ENCODE peak calls at places on chromosomes 11 and 22, in four cellular contexts. P is nephron progenitor cell, V is epithelial cell of esophagus, E is choroid plexus epithelial cell. B is an unnamed sample.

GRCh38 chr11:109796253-109796652 is 296.9 kb upstream of the ZC3H12C start:
- DNase-seq in P (no peak), V (no peak), E (no peak), B (no peak)

GRCh38 chr11:37512156-37512780 is 914.2 kb upstream of the RAG2 start:
- DNase-seq in P (no peak), V (peak; percentile 29), E (peak; percentile 43), B (no peak)

GRCh38 chr11:94597896-94598295 is 30.7 kb downstream of the PIWIL4 start:
- DNase-seq in P (no peak), V (no peak), E (peak; percentile 83), B (no peak)

GRCh38 chr11:8287297-8288070 is 23.8 kb upstream of the LMO1 start:
- DNase-seq in P (no peak), V (no peak), E (no peak), B (no peak)

GRCh38 chr11:2656859-2657258 is 42.9 kb downstream of the KCNQ1OT1 start:
- DNase-seq in P (no peak), V (no peak), E (no peak), B (no peak)

GRCh38 chr11:63769044-63769718 is 606 bp upstream of the ZFTA start:
- DNase-seq in P (peak; percentile 60), V (peak; percentile 51), E (peak; percentile 24), B (peak; percentile 77)

GRCh38 chr11:75345455-75346224 is 5.8 kb downstream of the ARRB1 start:
- DNase-seq in P (no peak), V (no peak), E (no peak), B (peak; percentile 62)

GRCh38 chr22:41517172-41518047 is 26.9 kb downstream of the POLR3H start:
- DNase-seq in P (peak; percentile 82), V (peak; percentile 84), E (peak; percentile 62), B (peak; percentile 68)

GRCh38 chr11:117910941-117911630 is 18.1 kb downstream of the TMPRSS13 start:
- DNase-seq in P (no peak), V (no peak), E (no peak), B (no peak)

GRCh38 chr11:98060759-98061158 is 960.0 kb upstream of the CNTN5 start:
- DNase-seq in P (no peak), V (no peak), E (no peak), B (no peak)

GRCh38 chr11:1765871-1766718 is 2.4 kb upstream of the CTSD start:
- DNase-seq in P (no peak), V (no peak), E (no peak), B (no peak)

GRCh38 chr22:46970411-46971123 is 208.1 kb downstream of the TBC1D22A start:
- DNase-seq in P (no peak), V (no peak), E (no peak), B (no peak)

GRCh38 chr22:42595434-42595833 is 19.2 kb downstream of the POLDIP3 start:
- DNase-seq in P (no peak), V (no peak), E (no peak), B (no peak)

GRCh38 chr11:131217313-131218297 is 152.8 kb upstream of the NTM start:
- DNase-seq in P (no peak), V (peak; percentile 34), E (no peak), B (no peak)

GRCh38 chr11:87300640-87301381 is 263.1 kb downstream of the TMEM135 start:
- DNase-seq in P (no peak), V (peak; percentile 1), E (peak; percentile 29), B (no peak)

GRCh38 chr11:36312593-36312990 is 16.5 kb downstream of the PRR5L start:
- DNase-seq in P (no peak), V (peak; percentile 69), E (peak; percentile 93), B (no peak)

GRCh38 chr11:61832758-61833157 is 4.7 kb downstream of the FADS2 start:
- DNase-seq in P (no peak), V (no peak), E (no peak), B (no peak)

GRCh38 chr11:201936-202335 is 5.3 kb downstream of the BET1L start:
- DNase-seq in P (no peak), V (no peak), E (no peak), B (no peak)

GRCh38 chr11:20161230-20161918 is 1.1 kb upstream of the DBX1 start:
- DNase-seq in P (peak; percentile 49), V (no peak), E (peak; percentile 6), B (peak; percentile 17)

GRCh38 chr11:5204787-5205186 is 4.3 kb upstream of the OR51V1 start:
- DNase-seq in P (no peak), V (peak; percentile 69), E (peak; percentile 91), B (peak; percentile 40)

GRCh38 chr11:9203715-9204311 is 61.3 kb downstream of the DENND5A start:
- DNase-seq in P (no peak), V (no peak), E (no peak), B (no peak)

GRCh38 chr11:70582886-70583641 is 184.7 kb downstream of the CTTN start:
- DNase-seq in P (no peak), V (no peak), E (no peak), B (no peak)

GRCh38 chr11:77654770-77655434 is 17.3 kb upstream of the CLNS1A start:
- DNase-seq in P (no peak), V (no peak), E (no peak), B (no peak)

GRCh38 chr11:128896356-128896755 is 5.2 kb downstream of the KCNJ5 start:
- DNase-seq in P (no peak), V (no peak), E (no peak), B (no peak)

GRCh38 chr11:126879516-126879915 is 121.1 kb downstream of the KIRREL3 start:
- DNase-seq in P (no peak), V (no peak), E (no peak), B (no peak)

GRCh38 chr22:29782061-29782845 is 15.1 kb downstream of the UQCR10 start:
- DNase-seq in P (no peak), V (peak; percentile 77), E (peak; percentile 9), B (no peak)

GRCh38 chr11:68581439-68581838 is 102.9 kb upstream of the GAL start:
- DNase-seq in P (no peak), V (no peak), E (no peak), B (no peak)

GRCh38 chr11:94664336-94664735 is 97.2 kb downstream of the PIWIL4 start:
- DNase-seq in P (no peak), V (no peak), E (no peak), B (no peak)

GRCh38 chr11:114678125-114679036 is at the start of gene NXPE2:
- DNase-seq in P (no peak), V (peak; percentile 43), E (no peak), B (no peak)

GRCh38 chr11:36379653-36380052 is 83.6 kb downstream of the PRR5L start:
- DNase-seq in P (no peak), V (peak; percentile 56), E (no peak), B (no peak)

GRCh38 chr11:12130180-12130980 is 20.0 kb downstream of the MICAL2 start:
- DNase-seq in P (no peak), V (no peak), E (no peak), B (no peak)

GRCh38 chr11:78038697-78039313 is 15.7 kb upstream of the KCTD14 start:
- DNase-seq in P (no peak), V (peak; percentile 16), E (no peak), B (no peak)

GRCh38 chr22:24831678-24832077 is 25.7 kb downstream of the SGSM1 start:
- DNase-seq in P (no peak), V (no peak), E (no peak), B (no peak)

GRCh38 chr11:2431395-2431794 is 12.9 kb downstream of the TRPM5 start:
- DNase-seq in P (no peak), V (no peak), E (no peak), B (no peak)

GRCh38 chr22:19868333-19868732 is 13.7 kb upstream of the GNB1L start:
- DNase-seq in P (no peak), V (no peak), E (no peak), B (no peak)

GRCh38 chr22:19870153-19871022 is 15.7 kb upstream of the GNB1L start:
- DNase-seq in P (no peak), V (no peak), E (no peak), B (no peak)

GRCh38 chr22:19871023-19871844 is 16.6 kb upstream of the GNB1L start:
- DNase-seq in P (no peak), V (no peak), E (no peak), B (no peak)

GRCh38 chr22:19868773-19869471 is 14.2 kb upstream of the GNB1L start:
- DNase-seq in P (no peak), V (peak; percentile 81), E (no peak), B (no peak)

GRCh38 chr22:19869497-19870152 is 15.0 kb upstream of the GNB1L start:
- DNase-seq in P (no peak), V (no peak), E (no peak), B (no peak)
- TF ChIP-seq CTCF in P (no peak), V (peak; percentile 2), E (no peak), B (no peak)

GRCh38 chr22:39214383-39215069 is 30.3 kb downstream of the PDGFB start:
- DNase-seq in P (no peak), V (peak; percentile 88), E (peak; percentile 39), B (peak; percentile 12)

GRCh38 chr22:39215430-39216142 is 29.2 kb downstream of the PDGFB start:
- DNase-seq in P (no peak), V (no peak), E (no peak), B (peak; percentile 70)

GRCh38 chr22:39214006-39214382 is 30.8 kb downstream of the PDGFB start:
- DNase-seq in P (no peak), V (no peak), E (no peak), B (peak; percentile 12)

GRCh38 chr22:39215070-39215396 is 29.7 kb downstream of the PDGFB start:
- DNase-seq in P (no peak), V (no peak), E (no peak), B (no peak)

DNA sequence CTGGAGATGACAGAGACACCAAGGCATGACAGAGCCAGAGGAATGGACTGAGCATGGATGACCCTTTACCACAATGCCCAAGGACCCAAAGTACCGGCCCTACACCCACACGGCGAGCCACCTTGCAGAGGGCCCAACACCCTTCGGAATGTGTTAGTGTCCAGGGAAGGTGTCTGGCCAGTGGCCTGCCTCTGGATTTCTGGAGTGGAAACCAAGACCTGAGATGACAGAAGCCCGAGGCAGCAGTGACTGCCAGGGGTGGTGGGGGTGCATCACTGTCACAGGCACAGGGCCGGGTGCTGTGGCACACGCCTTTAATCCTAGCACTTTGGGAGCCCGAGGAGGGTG is 28.7 kb downstream of the PDGFB start:
- DNase-seq in P (no peak), V (no peak), E (no peak), B (no peak)
- TF ChIP-seq CTCF in P (peak; percentile 3), V (no peak), E (no peak), B (no peak)

DNA sequence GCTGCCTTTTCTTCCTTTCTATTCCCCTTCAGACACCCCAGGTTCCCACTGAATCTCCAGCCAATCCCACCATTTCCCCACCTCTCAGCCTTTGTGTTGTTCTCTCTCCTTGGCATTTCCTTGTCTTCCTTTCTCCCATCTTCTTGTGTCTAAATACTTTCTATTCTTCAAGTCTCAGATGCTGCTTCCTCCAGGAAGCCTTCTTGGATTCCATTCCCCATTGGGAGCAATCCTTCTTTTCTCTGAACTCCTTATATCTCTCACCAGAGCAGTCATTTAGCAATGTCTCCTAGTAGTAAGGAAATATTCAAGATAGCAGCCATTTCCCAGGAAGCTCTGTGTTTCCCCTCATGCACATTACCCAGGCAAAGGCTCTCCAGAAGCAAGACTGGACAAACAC is 15.4 kb downstream of the YPEL4 start:
- DNase-seq in P (no peak), V (no peak), E (no peak), B (no peak)
- TF ChIP-seq CTCF in P (no peak), V (no peak), E (no peak), B (no peak)

DNA sequence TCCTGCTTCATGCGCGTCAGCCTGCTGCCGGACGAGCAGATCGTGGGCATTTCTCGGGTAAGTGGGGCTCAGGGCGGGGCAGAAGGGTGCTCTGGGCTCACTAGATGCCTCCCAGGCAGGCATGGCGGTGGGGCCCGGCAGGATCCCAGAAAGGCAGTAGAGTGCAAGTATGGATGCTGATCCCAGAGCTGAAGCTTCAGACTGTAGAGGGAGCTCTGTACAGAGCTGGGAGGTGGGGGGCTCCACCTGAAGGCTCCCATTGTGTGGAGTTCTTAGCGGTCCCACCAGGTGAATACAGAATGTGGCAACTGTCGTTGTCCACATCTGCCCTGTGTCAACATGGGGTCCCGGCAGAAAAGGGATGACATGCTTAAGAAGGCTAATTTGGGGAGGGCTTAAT is 16.5 kb upstream of the RHOD start:
- DNase-seq in P (no peak), V (no peak), E (no peak), B (no peak)
- TF ChIP-seq CTCF in P (no peak), V (no peak), E (peak; percentile 16), B (no peak)